ENCODE peak calls at places on chromosomes 6 and 20, in four cellular contexts. X is IMR-90, U is heart left ventricle, F is cardiac muscle cell. D is an unnamed sample.

GRCh38 chr20:32674362-32674789 is 635 bp upstream of the C20orf203 start:
- DNase-seq in X (peak; percentile 50), U (no peak), F (peak; percentile 64), D (peak; percentile 77)

GRCh38 chr6:106556368-106556960 is 72.8 kb downstream of the RTN4IP1 start:
- DNase-seq in X (peak; percentile 47), U (no peak), F (no peak), D (no peak)

GRCh38 chr6:52261229-52261628 is 16.9 kb upstream of the IL17F start:
- DNase-seq in X (peak; percentile 87), U (no peak), F (no peak), D (no peak)

GRCh38 chr6:42154461-42155209 is 12.2 kb upstream of the C6orf132 start:
- DNase-seq in X (no peak), U (no peak), F (no peak), D (no peak)

GRCh38 chr20:5061209-5061608 is 58.5 kb downstream of the PCNA start:
- DNase-seq in X (peak; percentile 48), U (no peak), F (no peak), D (no peak)

GRCh38 chr20:17605131-17605660 is 35.3 kb downstream of the DSTN start:
- DNase-seq in X (no peak), U (no peak), F (no peak), D (no peak)

GRCh38 chr6:11363881-11364576 is 131.6 kb upstream of the NEDD9 start:
- DNase-seq in X (no peak), U (no peak), F (no peak), D (no peak)

GRCh38 chr6:160279850-160280249 is 21.2 kb upstream of the SLC22A2 start:
- DNase-seq in X (no peak), U (no peak), F (no peak), D (no peak)

GRCh38 chr6:40551966-40552365 is 35.2 kb downstream of the LRFN2 start:
- DNase-seq in X (no peak), U (no peak), F (no peak), D (no peak)

GRCh38 chr6:168060521-168060931 is 18.5 kb downstream of the FRMD1 start:
- DNase-seq in X (peak; percentile 43), U (peak; percentile 76), F (peak; percentile 65), D (peak; percentile 61)

GRCh38 chr20:16236589-16237241 is 336.5 kb downstream of the KIF16B start:
- DNase-seq in X (no peak), U (no peak), F (no peak), D (no peak)

GRCh38 chr6:41416165-41416837 is 80.9 kb downstream of the NCR2 start:
- DNase-seq in X (no peak), U (no peak), F (no peak), D (peak; percentile 51)

GRCh38 chr6:158815379-158815724 is 3.8 kb downstream of the EZR start:
- DNase-seq in X (no peak), U (no peak), F (no peak), D (no peak)
- H3K4me3 ChIP-seq in X (no peak overlapping the region), U (peak overlapping the region; percentile 66), F (peak overlapping the region; percentile 100), D (no peak overlapping the region)

GRCh38 chr6:1295420-1295819 is 16.5 kb upstream of the FOXQ1 start:
- DNase-seq in X (no peak), U (no peak), F (no peak), D (no peak)
- H3K27ac ChIP-seq in X (no peak overlapping the region), U (no peak overlapping the region), F (no peak overlapping the region), D (no peak overlapping the region)

DNA sequence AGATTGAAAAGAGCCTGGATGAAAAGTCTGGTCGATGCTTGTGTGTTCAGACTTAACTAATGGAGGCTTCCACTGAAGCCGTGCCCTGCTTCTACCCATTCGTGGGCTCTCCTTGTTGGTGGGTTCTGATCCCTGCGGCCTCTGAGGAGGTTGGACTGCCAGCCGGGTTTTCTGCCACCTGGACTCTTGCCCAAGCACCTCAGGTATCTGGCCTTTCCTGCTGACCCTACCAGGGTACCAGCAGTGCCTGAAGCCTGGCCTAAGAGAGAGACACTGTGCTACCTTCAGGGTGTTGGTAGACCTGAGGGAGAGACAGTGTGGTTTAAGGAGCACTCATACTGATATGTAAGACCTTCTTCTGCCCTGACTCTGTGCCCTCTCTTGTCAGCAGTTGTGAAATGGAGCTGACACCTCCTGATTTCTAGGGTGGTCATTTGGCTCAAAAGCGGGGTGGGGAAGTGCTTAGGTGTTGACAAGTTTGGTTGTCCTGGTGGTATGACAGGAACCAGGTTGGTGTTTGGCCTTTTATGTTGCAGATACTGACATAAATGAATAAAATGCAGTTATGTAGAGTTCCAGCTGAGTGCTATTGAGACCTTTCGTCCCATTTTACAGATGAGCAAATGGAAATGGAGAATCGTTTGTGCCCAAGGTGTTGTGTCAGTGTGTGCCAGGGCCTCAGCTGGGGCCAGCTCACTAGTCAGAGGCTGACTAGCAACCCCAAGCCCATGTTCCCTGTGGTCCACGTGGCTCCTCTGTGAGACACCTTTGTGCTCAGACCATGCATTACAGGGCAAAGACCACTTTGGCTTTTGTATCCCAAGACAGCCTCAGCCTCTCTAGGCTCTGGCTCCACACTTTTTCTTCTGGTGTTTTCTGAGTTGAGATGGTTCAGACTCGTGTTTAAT is 3.1 kb downstream of the PLCG1 start:
- DNase-seq in X (no peak), U (no peak), F (no peak), D (no peak)
- H3K4me1 ChIP-seq in X (peaks cover 22% of the 10 kb centered on the region), U (peaks cover 78% of the 10 kb centered on the region), F (peaks cover 44% of the 10 kb centered on the region), D (peaks cover 31% of the 10 kb centered on the region)

GRCh38 chr20:44549123-44549522 is 27.3 kb upstream of the SERINC3 start:
- DNase-seq in X (peak; percentile 22), U (no peak), F (no peak), D (no peak)

GRCh38 chr20:44547419-44547818 is 25.5 kb upstream of the SERINC3 start:
- DNase-seq in X (no peak), U (no peak), F (no peak), D (no peak)

GRCh38 chr20:44552039-44552438 is 30.2 kb upstream of the SERINC3 start:
- DNase-seq in X (no peak), U (no peak), F (no peak), D (no peak)

GRCh38 chr20:44544178-44544719 is 22.4 kb upstream of the SERINC3 start:
- DNase-seq in X (no peak), U (no peak), F (no peak), D (no peak)

DNA sequence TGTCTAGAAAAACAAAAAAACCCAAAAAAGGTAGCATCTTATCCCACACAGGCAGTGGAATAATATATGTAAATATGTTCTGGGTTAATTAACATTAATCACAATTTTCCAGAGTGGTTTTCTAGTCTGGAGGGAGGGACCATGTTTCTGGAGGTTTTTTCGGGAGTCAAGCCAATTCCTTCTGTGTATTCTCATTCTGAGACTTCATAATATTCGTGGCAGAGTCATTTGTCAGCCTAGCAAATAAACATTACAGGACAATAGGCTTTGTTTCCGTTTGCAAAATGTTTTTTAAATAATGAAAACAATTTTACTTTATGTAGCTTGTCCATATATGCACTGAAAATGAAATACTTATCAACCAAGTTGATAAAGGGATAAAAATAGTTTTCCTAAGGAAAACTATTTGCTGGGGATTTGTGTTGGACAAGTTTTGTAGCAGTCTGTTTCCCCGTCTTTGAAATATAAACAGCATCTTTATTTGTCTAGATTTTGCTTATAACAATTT is 26.4 kb upstream of the SERINC3 start:
- DNase-seq in X (no peak), U (no peak), F (no peak), D (no peak)
- H3K4me3 ChIP-seq in X (no peak overlapping the region), U (no peak overlapping the region), F (no peak overlapping the region), D (no peak overlapping the region)

GRCh38 chr6:138518054-138518453 is 18.8 kb upstream of the NHSL1 start:
- DNase-seq in X (no peak), U (no peak), F (no peak), D (no peak)
- H3K27ac ChIP-seq in X (no peak overlapping the region), U (no peak overlapping the region), F (no peak overlapping the region), D (no peak overlapping the region)

GRCh38 chr20:36473164-36473563 is 68.2 kb upstream of the MYL9 start:
- DNase-seq in X (no peak), U (no peak), F (no peak), D (no peak)
- H3K4me1 ChIP-seq in X (peaks cover 38% of the 10 kb centered on the region), U (peaks cover 81% of the 10 kb centered on the region), F (peaks cover 8% of the 10 kb centered on the region), D (peaks cover 3% of the 10 kb centered on the region)

GRCh38 chr20:8633366-8633765 is 435.5 kb upstream of the PLCB4 start:
- DNase-seq in X (peak; percentile 59), U (no peak), F (no peak), D (no peak)

GRCh38 chr20:8624616-8625015 is 444.3 kb upstream of the PLCB4 start:
- DNase-seq in X (no peak), U (no peak), F (no peak), D (no peak)

GRCh38 chr20:8624046-8624445 is 444.8 kb upstream of the PLCB4 start:
- DNase-seq in X (no peak), U (no peak), F (no peak), D (no peak)

GRCh38 chr20:8631271-8631670 is 437.6 kb upstream of the PLCB4 start:
- DNase-seq in X (peak; percentile 8), U (no peak), F (no peak), D (no peak)

DNA sequence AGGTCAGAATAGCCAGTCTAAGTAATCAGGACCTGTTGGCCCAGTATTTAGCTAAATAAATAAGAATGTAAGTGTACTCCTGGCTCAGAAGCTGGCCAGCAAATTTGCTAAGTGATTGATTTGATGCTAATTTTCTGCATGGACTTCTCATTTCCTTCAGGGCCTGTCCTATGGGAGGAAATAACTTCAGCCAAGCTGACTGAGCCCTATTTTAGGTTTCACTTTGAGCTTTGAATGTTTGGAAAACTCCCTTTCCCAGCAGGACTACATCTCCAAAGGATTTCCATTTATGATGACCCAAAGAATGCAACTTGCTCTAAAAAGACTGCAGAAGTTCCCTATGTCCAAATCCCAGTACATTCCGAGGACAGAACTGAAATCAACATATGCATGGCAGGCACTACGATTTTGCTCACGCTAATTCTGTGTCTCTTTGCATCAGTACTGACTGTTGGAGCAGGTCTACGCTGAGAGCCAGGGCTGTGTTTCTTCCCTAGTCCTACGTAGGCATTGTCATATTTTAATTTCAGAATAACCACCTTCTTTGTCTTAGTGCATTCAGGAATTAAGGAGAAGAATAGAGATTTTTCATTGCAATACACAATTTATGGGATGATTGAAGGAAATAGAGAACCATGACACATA is 441.4 kb upstream of the PLCB4 start:
- DNase-seq in X (peak; percentile 36), U (peak; percentile 13), F (no peak), D (no peak)
- H3K4me3 ChIP-seq in X (no peak overlapping the region), U (peak overlapping the region; percentile 31), F (no peak overlapping the region), D (no peak overlapping the region)

GRCh38 chr6:125031385-125031784 is 69.1 kb downstream of the RNF217 start:
- DNase-seq in X (no peak), U (no peak), F (no peak), D (no peak)
- H3K27ac ChIP-seq in X (no peak overlapping the region), U (no peak overlapping the region), F (no peak overlapping the region), D (no peak overlapping the region)

D was measured in SJCRH30.